ENCODE peak calls at places on chromosomes 6 and 20, in seven cellular contexts. One of them, this sample, is unnamed.

GRCh38 chr6:150902142-150902800 is 36.8 kb downstream of the MTHFD1L start:
- DNase-seq in cardiac fibroblast: peak; percentile 22
- DNase-seq in RCC 7860: no peak
- DNase-seq in iPS DF 19.7: no peak
- DNase-seq in amygdala: no peak
- DNase-seq in nucleus accumbens: no peak
- DNase-seq in CD4-positive, alpha-beta T cell: no peak
- DNase-seq in this sample: no peak

GRCh38 chr6:67768972-67769371 is 866.1 kb upstream of the ADGRB3 start:
- DNase-seq in cardiac fibroblast: no peak
- DNase-seq in RCC 7860: no peak
- DNase-seq in iPS DF 19.7: no peak
- DNase-seq in amygdala: no peak
- DNase-seq in nucleus accumbens: no peak
- DNase-seq in CD4-positive, alpha-beta T cell: no peak
- DNase-seq in this sample: no peak

GRCh38 chr6:26439151-26439550 is 1.2 kb upstream of the BTN3A3 start:
- DNase-seq in cardiac fibroblast: no peak
- DNase-seq in RCC 7860: no peak
- DNase-seq in iPS DF 19.7: no peak
- DNase-seq in amygdala: no peak
- DNase-seq in nucleus accumbens: no peak
- DNase-seq in CD4-positive, alpha-beta T cell: no peak
- DNase-seq in this sample: no peak

GRCh38 chr6:75422024-75422639 is 71.5 kb downstream of the FILIP1 start:
- DNase-seq in cardiac fibroblast: peak; percentile 71
- DNase-seq in RCC 7860: no peak
- DNase-seq in iPS DF 19.7: no peak
- DNase-seq in amygdala: no peak
- DNase-seq in nucleus accumbens: no peak
- DNase-seq in CD4-positive, alpha-beta T cell: no peak
- DNase-seq in this sample: no peak

GRCh38 chr20:56430471-56430870 is 18.4 kb downstream of the CASS4 start:
- DNase-seq in cardiac fibroblast: no peak
- DNase-seq in RCC 7860: no peak
- DNase-seq in iPS DF 19.7: no peak
- DNase-seq in amygdala: no peak
- DNase-seq in nucleus accumbens: no peak
- DNase-seq in CD4-positive, alpha-beta T cell: no peak
- DNase-seq in this sample: peak; percentile 41

GRCh38 chr20:31718952-31719643 is 3.6 kb downstream of the BCL2L1 start:
- DNase-seq in cardiac fibroblast: no peak
- DNase-seq in RCC 7860: peak; percentile 49
- DNase-seq in iPS DF 19.7: no peak
- DNase-seq in amygdala: no peak
- DNase-seq in nucleus accumbens: no peak
- DNase-seq in CD4-positive, alpha-beta T cell: no peak
- DNase-seq in this sample: no peak

GRCh38 chr20:33656783-33657703 is 5.1 kb upstream of the C20orf144 start:
- DNase-seq in cardiac fibroblast: no peak
- DNase-seq in RCC 7860: no peak
- DNase-seq in iPS DF 19.7: no peak
- DNase-seq in amygdala: no peak
- DNase-seq in nucleus accumbens: no peak
- DNase-seq in CD4-positive, alpha-beta T cell: no peak
- DNase-seq in this sample: no peak

GRCh38 chr20:46519678-46520077 is 6.3 kb upstream of the ZNF334 start:
- DNase-seq in cardiac fibroblast: no peak
- DNase-seq in RCC 7860: no peak
- DNase-seq in iPS DF 19.7: no peak
- DNase-seq in amygdala: no peak
- DNase-seq in nucleus accumbens: no peak
- DNase-seq in CD4-positive, alpha-beta T cell: no peak
- DNase-seq in this sample: no peak

GRCh38 chr6:27839303-27840081 is 72.7 kb downstream of the OR2B2 start:
- DNase-seq in cardiac fibroblast: peak; percentile 86
- DNase-seq in RCC 7860: peak; percentile 79
- DNase-seq in iPS DF 19.7: no peak
- DNase-seq in amygdala: no peak
- DNase-seq in nucleus accumbens: no peak
- DNase-seq in CD4-positive, alpha-beta T cell: no peak
- DNase-seq in this sample: no peak

GRCh38 chr20:49669601-49670189 is 44.0 kb downstream of the B4GALT5 start:
- DNase-seq in cardiac fibroblast: peak; percentile 4
- DNase-seq in RCC 7860: no peak
- DNase-seq in iPS DF 19.7: no peak
- DNase-seq in amygdala: no peak
- DNase-seq in nucleus accumbens: no peak
- DNase-seq in CD4-positive, alpha-beta T cell: no peak
- DNase-seq in this sample: no peak

GRCh38 chr6:7085911-7086310 is 21.9 kb upstream of the RREB1 start:
- DNase-seq in cardiac fibroblast: peak; percentile 15
- DNase-seq in RCC 7860: no peak
- DNase-seq in iPS DF 19.7: no peak
- DNase-seq in amygdala: no peak
- DNase-seq in nucleus accumbens: no peak
- DNase-seq in CD4-positive, alpha-beta T cell: peak; percentile 5
- DNase-seq in this sample: no peak

GRCh38 chr6:98124176-98124575 is 710.2 kb upstream of the POU3F2 start:
- DNase-seq in cardiac fibroblast: no peak
- DNase-seq in RCC 7860: no peak
- DNase-seq in iPS DF 19.7: no peak
- DNase-seq in amygdala: no peak
- DNase-seq in nucleus accumbens: no peak
- DNase-seq in CD4-positive, alpha-beta T cell: no peak
- DNase-seq in this sample: no peak

This sample was measured in CD8-positive, alpha-beta T cell.